ENCODE peak calls at places on chromosome 11, in five cellular contexts. E is AG10803, N is neural crest cell, Q is fibroblast of lung, X is lung. A is an unnamed sample.
A peak's percentile ranks its signal among the peaks of the same experiment; 100 is the strongest.

GRCh38 chr11:86116386-86116726 is 47.5 kb upstream of the PICALM start:
- DNase-seq in E (peak; percentile 70), N (no peak), Q (peak; percentile 34), X (no peak), A (peak; percentile 90)

GRCh38 chr11:69378303-69379141 is 84.6 kb downstream of the MYEOV start:
- DNase-seq in E (no peak), N (no peak), Q (no peak), X (no peak), A (no peak)

GRCh38 chr11:118660646-118661424 is 18.6 kb downstream of the TREH start:
- DNase-seq in E (no peak), N (no peak), Q (no peak), X (no peak), A (no peak)

GRCh38 chr11:10908215-10908990 is 50.5 kb upstream of the ZBED5 start:
- DNase-seq in E (peak; percentile 97), N (no peak), Q (peak; percentile 84), X (no peak), A (no peak)

GRCh38 chr11:69702239-69702668 is 1.6 kb downstream of the FGF19 start:
- DNase-seq in E (no peak), N (no peak), Q (no peak), X (no peak), A (no peak)

GRCh38 chr11:84437129-84438123 is 1151.3 kb upstream of the CCDC90B start:
- DNase-seq in E (no peak), N (no peak), Q (no peak), X (no peak), A (peak; percentile 6)

GRCh38 chr11:12778506-12778905 is 104.3 kb downstream of the TEAD1 start:
- DNase-seq in E (peak; percentile 53), N (no peak), Q (no peak), X (no peak), A (no peak)

GRCh38 chr11:8196749-8197148 is 27.9 kb upstream of the RIC3 start:
- DNase-seq in E (no peak), N (no peak), Q (no peak), X (no peak), A (no peak)

GRCh38 chr11:27184458-27185312 is 144.1 kb downstream of the BBOX1 start:
- DNase-seq in E (peak; percentile 67), N (no peak), Q (no peak), X (no peak), A (peak; percentile 69)

GRCh38 chr11:27926981-27927481 is 180.9 kb downstream of the KIF18A start:
- DNase-seq in E (peak; percentile 95), N (no peak), Q (peak; percentile 78), X (no peak), A (peak; percentile 89)

GRCh38 chr11:11701070-11701469 is 79.3 kb upstream of the GALNT18 start:
- DNase-seq in E (peak; percentile 40), N (no peak), Q (peak; percentile 3), X (no peak), A (no peak)

GRCh38 chr11:59196777-59197176 is 15.9 kb downstream of the MPEG1 start:
- DNase-seq in E (no peak), N (no peak), Q (no peak), X (no peak), A (no peak)

GRCh38 chr11:13603661-13604060 is 64.8 kb upstream of the FAR1 start:
- DNase-seq in E (no peak), N (no peak), Q (no peak), X (no peak), A (no peak)

GRCh38 chr11:36948445-36949171 is 350.6 kb upstream of the RAG2 start:
- DNase-seq in E (no peak), N (no peak), Q (no peak), X (no peak), A (no peak)

DNA sequence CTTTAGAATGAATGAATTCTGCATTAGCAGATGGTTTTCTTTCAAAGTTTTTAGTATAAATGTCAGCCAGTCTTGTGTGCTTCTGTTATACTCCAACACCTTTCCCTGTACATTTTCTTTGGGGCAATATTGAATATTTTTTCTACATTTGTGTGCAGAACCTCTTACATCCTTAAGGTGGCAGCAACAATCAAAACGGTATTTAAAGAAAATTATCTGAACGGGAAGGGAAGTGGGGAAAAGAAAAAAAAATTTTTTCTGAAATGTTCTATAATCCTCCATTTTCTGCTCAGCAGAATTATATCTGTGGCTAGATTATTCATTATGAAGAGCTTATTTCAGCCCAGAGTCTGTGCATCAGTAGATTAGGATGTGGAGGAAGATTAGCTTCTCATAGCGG is 347.3 kb upstream of the RAG2 start:
- DNase-seq in E (peak; percentile 2), N (no peak), Q (peak; percentile 13), X (no peak), A (peak; percentile 1)
- TF ChIP-seq CTCF in E (peak; percentile 52), N (peak; percentile 66), Q (no peak), X (no peak), A (peak; percentile 21)

GRCh38 chr11:68212421-68213134 is 518 bp downstream of the KMT5B start:
- DNase-seq in E (peak; percentile 78), N (peak; percentile 63), Q (peak; percentile 78), X (peak; percentile 76), A (peak; percentile 21)
- TF ChIP-seq CTCF in E (no peak), N (peak; percentile 51), Q (peak; percentile 6), X (no peak), A (no peak)

DNA sequence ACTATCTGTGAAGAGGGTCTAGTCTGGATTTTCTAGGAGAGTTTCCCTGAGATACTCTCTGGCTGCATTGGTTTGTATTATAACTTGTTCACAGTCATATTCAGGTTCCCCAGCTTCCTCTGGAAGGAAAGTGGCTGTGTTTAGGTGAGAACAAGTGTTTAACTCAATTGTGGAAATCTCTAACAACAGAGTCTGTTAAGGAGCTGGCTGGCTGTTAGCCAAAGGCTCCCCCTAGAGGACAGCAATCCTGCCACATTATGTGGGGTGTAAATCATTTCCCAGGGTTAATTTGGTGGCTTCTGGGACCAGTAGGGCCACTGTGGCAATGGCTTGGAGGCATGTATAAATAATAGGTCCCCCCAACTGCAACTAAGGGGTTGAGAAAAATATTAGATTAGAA is 18.4 kb downstream of the MS4A6E start:
- DNase-seq in E (no peak), N (peak; percentile 20), Q (no peak), X (no peak), A (peak; percentile 18)
- TF ChIP-seq CTCF in E (no peak), N (peak; percentile 56), Q (peak; percentile 4), X (peak; percentile 16), A (peak; percentile 20)

GRCh38 chr11:57653162-57653561 is 3.5 kb upstream of the YPEL4 start:
- DNase-seq in E (no peak), N (no peak), Q (no peak), X (no peak), A (no peak)

GRCh38 chr11:57658023-57658361 is 430 bp downstream of the CLP1 start:
- DNase-seq in E (no peak), N (no peak), Q (no peak), X (no peak), A (no peak)

GRCh38 chr11:57656936-57657289 is 649 bp upstream of the CLP1 start:
- DNase-seq in E (no peak), N (no peak), Q (no peak), X (no peak), A (no peak)

GRCh38 chr11:57659669-57660068 is 2.1 kb downstream of the CLP1 start:
- DNase-seq in E (no peak), N (no peak), Q (no peak), X (no peak), A (no peak)

DNA sequence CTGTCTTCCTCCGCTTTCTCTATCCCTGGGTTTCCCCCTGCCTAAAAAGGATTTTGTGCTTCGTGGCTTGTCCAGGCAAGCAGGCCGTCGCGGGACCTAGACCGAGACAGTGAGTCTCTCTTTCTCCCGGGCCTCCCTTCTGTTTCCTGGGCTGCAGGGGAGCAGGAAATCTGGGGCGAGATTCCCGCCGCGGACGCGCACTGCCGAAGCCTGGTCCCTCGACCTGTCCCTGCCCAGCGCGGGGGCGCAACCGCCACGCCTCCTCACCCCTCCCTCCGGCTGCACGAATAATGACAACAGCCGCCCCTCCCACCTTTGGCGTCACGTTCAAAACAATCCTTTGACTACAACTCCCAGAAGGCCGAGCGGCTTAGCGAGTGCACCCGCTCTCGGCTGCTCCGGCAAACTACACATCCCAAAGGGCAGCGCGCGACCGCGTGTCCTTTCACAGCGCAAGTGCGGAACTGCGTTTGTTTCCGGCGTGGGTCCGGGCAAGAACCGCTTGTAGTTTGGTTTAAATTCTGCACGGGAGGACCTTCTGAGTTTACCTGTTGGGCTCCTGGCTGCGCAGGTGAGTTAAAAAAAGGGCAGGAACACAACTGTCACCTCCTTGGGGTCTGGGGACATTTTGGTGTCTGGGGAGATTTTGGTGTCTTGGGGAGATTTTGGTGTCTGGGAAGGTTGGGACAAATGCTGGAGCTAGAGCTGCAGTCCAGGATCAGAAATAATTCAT is at the start of gene CLP1:
- DNase-seq in E (peak; percentile 98), N (peak; percentile 97), Q (peak; percentile 98), X (peak; percentile 100), A (peak; percentile 98)
- TF ChIP-seq CTCF in E (peak; percentile 11), N (no peak), Q (no peak), X (no peak), A (no peak)

GRCh38 chr11:67371549-67372231 is 1.7 kb downstream of the CLCF1 start:
- DNase-seq in E (peak; percentile 59), N (no peak), Q (peak; percentile 43), X (no peak), A (peak; percentile 41)
- TF ChIP-seq CTCF in E (peak; percentile 65), N (peak; percentile 58), Q (peak; percentile 53), X (peak; percentile 3), A (peak; percentile 74)

GRCh38 chr11:123564225-123564624 is 90.2 kb downstream of the SCN3B start:
- DNase-seq in E (no peak), N (no peak), Q (no peak), X (no peak), A (no peak)

GRCh38 chr11:123562829-123563228 is 91.6 kb downstream of the SCN3B start:
- DNase-seq in E (no peak), N (no peak), Q (no peak), X (no peak), A (no peak)

GRCh38 chr11:123560001-123560400 is 94.4 kb downstream of the SCN3B start:
- DNase-seq in E (peak; percentile 93), N (no peak), Q (peak; percentile 46), X (no peak), A (peak; percentile 57)

GRCh38 chr11:123561046-123561781 is 93.2 kb downstream of the SCN3B start:
- DNase-seq in E (peak; percentile 40), N (no peak), Q (no peak), X (no peak), A (peak; percentile 31)

GRCh38 chr11:123562166-123562565 is 92.3 kb downstream of the SCN3B start:
- DNase-seq in E (no peak), N (no peak), Q (no peak), X (no peak), A (no peak)
- TF ChIP-seq CTCF in E (no peak), N (no peak), Q (no peak), X (no peak), A (no peak)

DNA sequence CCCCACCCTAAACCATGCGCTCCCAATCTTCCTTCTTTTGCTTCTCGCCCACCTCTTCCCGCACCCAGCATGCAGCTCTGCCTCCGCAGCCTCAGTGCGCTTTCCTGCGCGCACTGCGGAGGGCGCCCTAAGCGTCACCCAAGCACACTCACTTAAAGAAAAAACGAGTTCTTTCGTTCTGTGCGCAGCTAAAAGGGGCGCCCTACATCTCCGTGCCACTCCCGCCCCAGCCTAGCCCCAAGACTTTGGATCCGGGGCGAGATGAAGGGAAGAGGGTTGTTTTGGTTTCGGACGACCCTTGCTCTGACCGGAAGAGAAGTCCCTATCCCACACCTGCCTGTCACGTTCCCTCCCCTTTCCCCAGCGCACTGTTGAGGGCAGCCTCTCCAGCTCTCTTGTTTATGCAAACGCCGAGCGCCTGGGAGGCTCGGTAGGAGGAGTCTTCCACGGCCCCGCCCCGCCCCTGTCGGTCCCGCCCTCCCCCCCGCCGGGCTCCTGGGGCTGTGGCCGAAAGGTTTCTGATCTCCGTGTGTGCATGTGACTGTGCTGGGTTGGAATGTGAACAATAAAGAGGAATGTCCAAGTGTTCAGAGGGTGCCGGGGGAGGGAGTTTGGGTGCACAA is 5.3 kb downstream of the VSIG2 start:
- DNase-seq in E (peak; percentile 69), N (no peak), Q (peak; percentile 76), X (peak; percentile 93), A (peak; percentile 74)
- TF ChIP-seq CTCF in E (peak; percentile 63), N (peak; percentile 63), Q (peak; percentile 54), X (peak; percentile 55), A (peak; percentile 83)

A was measured in bronchial epithelial cell.